ENCODE peak calls at places on chromosomes 7 and 10, in six cellular contexts. One of them, this sample, is unnamed.
A peak's percentile ranks its signal among the peaks of the same experiment; 100 is the strongest.

GRCh38 chr7:1811850-1812692 is 142.0 kb downstream of the ELFN1 start:
- DNase-seq in hepatocyte: peak; percentile 46
- DNase-seq in H1: no peak
- DNase-seq in fibroblast of lung: no peak
- DNase-seq in neuronal stem cell: peak; percentile 21
- DNase-seq in H9: no peak
- DNase-seq in this sample: peak; percentile 62

GRCh38 chr10:7773845-7774801 is 13.7 kb downstream of the KIN start:
- DNase-seq in hepatocyte: no peak
- DNase-seq in H1: no peak
- DNase-seq in fibroblast of lung: no peak
- DNase-seq in neuronal stem cell: no peak
- DNase-seq in H9: no peak
- DNase-seq in this sample: no peak

GRCh38 chr7:157009170-157009777 is 1.2 kb downstream of the MNX1 start:
- DNase-seq in hepatocyte: no peak
- DNase-seq in H1: peak; percentile 66
- DNase-seq in fibroblast of lung: no peak
- DNase-seq in neuronal stem cell: no peak
- DNase-seq in H9: no peak
- DNase-seq in this sample: no peak

GRCh38 chr7:106744507-106745180 is 83.7 kb upstream of the CCDC71L start:
- DNase-seq in hepatocyte: no peak
- DNase-seq in H1: no peak
- DNase-seq in fibroblast of lung: no peak
- DNase-seq in neuronal stem cell: peak; percentile 14
- DNase-seq in H9: no peak
- DNase-seq in this sample: no peak

GRCh38 chr10:32259551-32259950 is 87.4 kb downstream of the EPC1 start:
- DNase-seq in hepatocyte: no peak
- DNase-seq in H1: no peak
- DNase-seq in fibroblast of lung: no peak
- DNase-seq in neuronal stem cell: no peak
- DNase-seq in H9: no peak
- DNase-seq in this sample: no peak

GRCh38 chr7:99460651-99461050 is 5.3 kb downstream of the ATP5MF start:
- DNase-seq in hepatocyte: no peak
- DNase-seq in H1: no peak
- DNase-seq in fibroblast of lung: no peak
- DNase-seq in neuronal stem cell: no peak
- DNase-seq in H9: no peak
- DNase-seq in this sample: no peak

GRCh38 chr7:22653981-22654380 is 73.0 kb upstream of the IL6 start:
- DNase-seq in hepatocyte: no peak
- DNase-seq in H1: no peak
- DNase-seq in fibroblast of lung: no peak
- DNase-seq in neuronal stem cell: no peak
- DNase-seq in H9: no peak
- DNase-seq in this sample: no peak

GRCh38 chr10:132978542-132978941 is 36.2 kb upstream of the CFAP46 start:
- DNase-seq in hepatocyte: no peak
- DNase-seq in H1: no peak
- DNase-seq in fibroblast of lung: no peak
- DNase-seq in neuronal stem cell: no peak
- DNase-seq in H9: no peak
- DNase-seq in this sample: no peak

GRCh38 chr7:30984359-30985107 is 20.8 kb downstream of the GHRHR start:
- DNase-seq in hepatocyte: no peak
- DNase-seq in H1: peak; percentile 68
- DNase-seq in fibroblast of lung: peak; percentile 20
- DNase-seq in neuronal stem cell: no peak
- DNase-seq in H9: peak; percentile 91
- DNase-seq in this sample: peak; percentile 58

GRCh38 chr10:10533417-10533816 is 484.3 kb upstream of the CELF2 start:
- DNase-seq in hepatocyte: peak; percentile 37
- DNase-seq in H1: no peak
- DNase-seq in fibroblast of lung: no peak
- DNase-seq in neuronal stem cell: no peak
- DNase-seq in H9: no peak
- DNase-seq in this sample: no peak

GRCh38 chr10:123573236-123574147 is 92.7 kb upstream of the GPR26 start:
- DNase-seq in hepatocyte: peak; percentile 69
- DNase-seq in H1: peak; percentile 92
- DNase-seq in fibroblast of lung: no peak
- DNase-seq in neuronal stem cell: peak; percentile 44
- DNase-seq in H9: peak; percentile 92
- DNase-seq in this sample: peak; percentile 76

GRCh38 chr7:140197218-140197890 is 20.6 kb upstream of the KDM7A start:
- DNase-seq in hepatocyte: no peak
- DNase-seq in H1: no peak
- DNase-seq in fibroblast of lung: no peak
- DNase-seq in neuronal stem cell: no peak
- DNase-seq in H9: no peak
- DNase-seq in this sample: no peak

GRCh38 chr10:4450981-4451501 is 375.0 kb upstream of the AKR1E2 start:
- DNase-seq in hepatocyte: no peak
- DNase-seq in H1: no peak
- DNase-seq in fibroblast of lung: peak; percentile 82
- DNase-seq in neuronal stem cell: no peak
- DNase-seq in H9: no peak
- DNase-seq in this sample: no peak

GRCh38 chr10:69696073-69696731 is 66.2 kb downstream of the FAM241B start:
- DNase-seq in hepatocyte: peak; percentile 75
- DNase-seq in H1: peak; percentile 58
- DNase-seq in fibroblast of lung: peak; percentile 83
- DNase-seq in neuronal stem cell: peak; percentile 27
- DNase-seq in H9: peak; percentile 67
- DNase-seq in this sample: peak; percentile 52

GRCh38 chr7:141057788-141058187 is 16.1 kb upstream of the TMEM178B start:
- DNase-seq in hepatocyte: no peak
- DNase-seq in H1: no peak
- DNase-seq in fibroblast of lung: no peak
- DNase-seq in neuronal stem cell: no peak
- DNase-seq in H9: no peak
- DNase-seq in this sample: no peak

GRCh38 chr10:96673318-96674099 is 46.8 kb downstream of the PIK3AP1 start:
- DNase-seq in hepatocyte: peak; percentile 44
- DNase-seq in H1: no peak
- DNase-seq in fibroblast of lung: peak; percentile 29
- DNase-seq in neuronal stem cell: no peak
- DNase-seq in H9: no peak
- DNase-seq in this sample: peak; percentile 88

GRCh38 chr7:45708046-45708950 is 134.1 kb downstream of the ADCY1 start:
- DNase-seq in hepatocyte: no peak
- DNase-seq in H1: no peak
- DNase-seq in fibroblast of lung: no peak
- DNase-seq in neuronal stem cell: no peak
- DNase-seq in H9: no peak
- DNase-seq in this sample: no peak

GRCh38 chr7:1360521-1360971 is 98.7 kb downstream of the MICALL2 start:
- DNase-seq in hepatocyte: no peak
- DNase-seq in H1: no peak
- DNase-seq in fibroblast of lung: no peak
- DNase-seq in neuronal stem cell: no peak
- DNase-seq in H9: no peak
- DNase-seq in this sample: no peak

GRCh38 chr10:27242951-27243551 is 2.5 kb upstream of the ACBD5 start:
- DNase-seq in hepatocyte: peak; percentile 78
- DNase-seq in H1: no peak
- DNase-seq in fibroblast of lung: peak; percentile 70
- DNase-seq in neuronal stem cell: peak; percentile 57
- DNase-seq in H9: peak; percentile 67
- DNase-seq in this sample: peak; percentile 93

GRCh38 chr10:50417486-50417905 is 166.2 kb upstream of the ASAH2 start:
- DNase-seq in hepatocyte: no peak
- DNase-seq in H1: no peak
- DNase-seq in fibroblast of lung: no peak
- DNase-seq in neuronal stem cell: no peak
- DNase-seq in H9: no peak
- DNase-seq in this sample: no peak

GRCh38 chr7:107643407-107643806 is 17.2 kb upstream of the SLC26A4 start:
- DNase-seq in hepatocyte: no peak
- DNase-seq in H1: no peak
- DNase-seq in fibroblast of lung: peak; percentile 61
- DNase-seq in neuronal stem cell: no peak
- DNase-seq in H9: no peak
- DNase-seq in this sample: no peak

GRCh38 chr10:125062244-125063208 is 97.8 kb downstream of the CTBP2 start:
- DNase-seq in hepatocyte: no peak
- DNase-seq in H1: no peak
- DNase-seq in fibroblast of lung: peak; percentile 43
- DNase-seq in neuronal stem cell: no peak
- DNase-seq in H9: no peak
- DNase-seq in this sample: no peak
- H3K4me1 ChIP-seq in hepatocyte: peaks cover 43% of the 10 kb centered on the region
- H3K4me1 ChIP-seq in H1: peaks cover 34% of the 10 kb centered on the region
- H3K4me1 ChIP-seq in fibroblast of lung: peaks cover 41% of the 10 kb centered on the region
- H3K4me1 ChIP-seq in neuronal stem cell: peaks cover 38% of the 10 kb centered on the region
- H3K4me1 ChIP-seq in H9: peaks cover 13% of the 10 kb centered on the region
- H3K4me1 ChIP-seq in this sample: peaks cover 47% of the 10 kb centered on the region

DNA sequence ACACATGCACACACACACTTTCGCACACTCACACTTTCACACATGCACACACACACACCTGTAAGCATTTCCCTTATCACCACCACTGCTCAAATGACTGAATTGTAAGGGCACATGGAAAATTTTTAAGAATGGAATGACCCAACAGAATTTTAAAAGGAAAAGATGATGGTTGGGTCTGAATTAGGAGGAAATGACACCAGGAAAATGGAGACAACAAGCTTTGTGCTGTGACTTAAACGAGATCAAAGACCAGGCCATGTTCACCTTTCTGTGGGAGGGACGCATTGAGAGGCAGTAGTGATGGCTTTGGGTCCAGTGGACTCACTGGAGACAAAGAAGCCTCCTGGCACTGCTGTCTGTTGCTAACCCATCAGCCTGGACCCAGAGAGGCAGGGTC is 16.7 kb upstream of the C10orf71 start:
- DNase-seq in hepatocyte: no peak
- DNase-seq in H1: no peak
- DNase-seq in fibroblast of lung: no peak
- DNase-seq in neuronal stem cell: no peak
- DNase-seq in H9: no peak
- DNase-seq in this sample: no peak
- H2AFZ ChIP-seq in hepatocyte: no peak overlapping the region
- H2AFZ ChIP-seq in H1: no peak overlapping the region
- H2AFZ ChIP-seq in fibroblast of lung: no peak overlapping the region
- H2AFZ ChIP-seq in neuronal stem cell: no peak overlapping the region
- H2AFZ ChIP-seq in H9: no peak overlapping the region
- H2AFZ ChIP-seq in this sample: no peak overlapping the region

GRCh38 chr10:110042181-110042580 is 34.4 kb downstream of the ADD3 start:
- DNase-seq in hepatocyte: no peak
- DNase-seq in H1: no peak
- DNase-seq in fibroblast of lung: peak; percentile 18
- DNase-seq in neuronal stem cell: no peak
- DNase-seq in H9: no peak
- DNase-seq in this sample: no peak
- H3K27ac ChIP-seq in hepatocyte: no peak overlapping the region
- H3K27ac ChIP-seq in H1: no peak overlapping the region
- H3K27ac ChIP-seq in fibroblast of lung: no peak overlapping the region
- H3K27ac ChIP-seq in neuronal stem cell: no peak overlapping the region
- H3K27ac ChIP-seq in H9: no peak overlapping the region
- H3K27ac ChIP-seq in this sample: no peak overlapping the region

GRCh38 chr10:79147306-79147705 is 78.5 kb downstream of the ZMIZ1 start:
- DNase-seq in hepatocyte: no peak
- DNase-seq in H1: no peak
- DNase-seq in fibroblast of lung: no peak
- DNase-seq in neuronal stem cell: no peak
- DNase-seq in H9: no peak
- DNase-seq in this sample: no peak
- H3K4me1 ChIP-seq in hepatocyte: peaks cover 38% of the 10 kb centered on the region
- H3K4me1 ChIP-seq in H1: peaks cover 35% of the 10 kb centered on the region
- H3K4me1 ChIP-seq in fibroblast of lung: peaks cover 72% of the 10 kb centered on the region
- H3K4me1 ChIP-seq in neuronal stem cell: peaks cover 44% of the 10 kb centered on the region
- H3K4me1 ChIP-seq in H9: peaks cover 9% of the 10 kb centered on the region
- H3K4me1 ChIP-seq in this sample: peaks cover 27% of the 10 kb centered on the region